ENCODE peak calls at places on chromosome 2, in eight cellular contexts. One of them, this sample, is unnamed.

GRCh38 chr2:138829326-138829725 is 49.1 kb upstream of the NXPH2 start:
- DNase-seq in memory B cell: peak
- DNase-seq in NB4: peak
- DNase-seq in NCI-H748 treated with DMSO at 0.1 percent for 48 hours: peak
- DNase-seq in endothelial cell of umbilical vein: peak
- DNase-seq in cardiac fibroblast: peak
- DNase-seq in natural killer cell: no peak
- DNase-seq in T-helper 1 cell: no peak
- DNase-seq in this sample: no peak

GRCh38 chr2:226030369-226031077 is 631.0 kb downstream of the NYAP2 start:
- DNase-seq in memory B cell: no peak
- DNase-seq in natural killer cell: no peak
- DNase-seq in NB4: peak
- DNase-seq in T-helper 1 cell: no peak
- DNase-seq in cardiac fibroblast: no peak
- DNase-seq in endothelial cell of umbilical vein: no peak
- DNase-seq in NCI-H748 treated with DMSO at 0.1 percent for 48 hours: no peak
- DNase-seq in this sample: no peak

GRCh38 chr2:240561325-240561971 is 1.3 kb downstream of the DUSP28 start:
- DNase-seq in T-helper 1 cell: no peak
- DNase-seq in memory B cell: no peak
- DNase-seq in NB4: peak
- DNase-seq in natural killer cell: no peak
- DNase-seq in cardiac fibroblast: peak
- DNase-seq in endothelial cell of umbilical vein: peak
- DNase-seq in NCI-H748 treated with DMSO at 0.1 percent for 48 hours: no peak
- DNase-seq in this sample: no peak

GRCh38 chr2:30208453-30208852 is 22.9 kb upstream of the LBH start:
- DNase-seq in memory B cell: peak
- DNase-seq in NCI-H748 treated with DMSO at 0.1 percent for 48 hours: no peak
- DNase-seq in T-helper 1 cell: peak
- DNase-seq in cardiac fibroblast: peak
- DNase-seq in endothelial cell of umbilical vein: peak
- DNase-seq in natural killer cell: no peak
- DNase-seq in NB4: peak
- DNase-seq in this sample: no peak

GRCh38 chr2:118169359-118170005 is 81.2 kb downstream of the INSIG2 start:
- DNase-seq in T-helper 1 cell: no peak
- DNase-seq in memory B cell: no peak
- DNase-seq in cardiac fibroblast: no peak
- DNase-seq in endothelial cell of umbilical vein: no peak
- DNase-seq in NB4: no peak
- DNase-seq in natural killer cell: no peak
- DNase-seq in NCI-H748 treated with DMSO at 0.1 percent for 48 hours: no peak
- DNase-seq in this sample: no peak

GRCh38 chr2:239075918-239076727 is 228.2 kb downstream of the TWIST2 start:
- DNase-seq in NB4: no peak
- DNase-seq in T-helper 1 cell: no peak
- DNase-seq in NCI-H748 treated with DMSO at 0.1 percent for 48 hours: no peak
- DNase-seq in cardiac fibroblast: no peak
- DNase-seq in endothelial cell of umbilical vein: no peak
- DNase-seq in memory B cell: no peak
- DNase-seq in natural killer cell: no peak
- DNase-seq in this sample: no peak

GRCh38 chr2:28608061-28608828 is 112.4 kb downstream of the PLB1 start:
- DNase-seq in endothelial cell of umbilical vein: no peak
- DNase-seq in cardiac fibroblast: no peak
- DNase-seq in NCI-H748 treated with DMSO at 0.1 percent for 48 hours: no peak
- DNase-seq in memory B cell: no peak
- DNase-seq in natural killer cell: no peak
- DNase-seq in T-helper 1 cell: no peak
- DNase-seq in NB4: no peak
- DNase-seq in this sample: no peak

GRCh38 chr2:160334028-160334729 is 134.1 kb upstream of the ITGB6 start:
- DNase-seq in NB4: no peak
- DNase-seq in memory B cell: no peak
- DNase-seq in cardiac fibroblast: peak
- DNase-seq in NCI-H748 treated with DMSO at 0.1 percent for 48 hours: no peak
- DNase-seq in T-helper 1 cell: no peak
- DNase-seq in natural killer cell: no peak
- DNase-seq in endothelial cell of umbilical vein: peak
- DNase-seq in this sample: no peak

GRCh38 chr2:201129044-201129505 is 13.1 kb downstream of the CFLAR start:
- DNase-seq in NB4: peak
- DNase-seq in NCI-H748 treated with DMSO at 0.1 percent for 48 hours: no peak
- DNase-seq in natural killer cell: no peak
- DNase-seq in cardiac fibroblast: peak
- DNase-seq in endothelial cell of umbilical vein: peak
- DNase-seq in memory B cell: no peak
- DNase-seq in T-helper 1 cell: no peak
- DNase-seq in this sample: no peak

GRCh38 chr2:211899871-211900482 is 638.6 kb downstream of the ERBB4 start:
- DNase-seq in natural killer cell: no peak
- DNase-seq in T-helper 1 cell: no peak
- DNase-seq in NB4: no peak
- DNase-seq in NCI-H748 treated with DMSO at 0.1 percent for 48 hours: peak
- DNase-seq in cardiac fibroblast: no peak
- DNase-seq in memory B cell: no peak
- DNase-seq in endothelial cell of umbilical vein: peak
- DNase-seq in this sample: no peak

GRCh38 chr2:129738799-129739198 is 240.7 kb upstream of the RAB6C start:
- DNase-seq in NCI-H748 treated with DMSO at 0.1 percent for 48 hours: no peak
- DNase-seq in T-helper 1 cell: no peak
- DNase-seq in endothelial cell of umbilical vein: no peak
- DNase-seq in cardiac fibroblast: no peak
- DNase-seq in NB4: no peak
- DNase-seq in memory B cell: no peak
- DNase-seq in natural killer cell: no peak
- DNase-seq in this sample: no peak

GRCh38 chr2:190722825-190723224 is 73.9 kb downstream of the NAB1 start:
- DNase-seq in T-helper 1 cell: no peak
- DNase-seq in endothelial cell of umbilical vein: no peak
- DNase-seq in cardiac fibroblast: peak
- DNase-seq in memory B cell: no peak
- DNase-seq in NCI-H748 treated with DMSO at 0.1 percent for 48 hours: no peak
- DNase-seq in NB4: no peak
- DNase-seq in natural killer cell: no peak
- DNase-seq in this sample: no peak

GRCh38 chr2:236169151-236169721 is 1.1 kb upstream of the GBX2 start:
- DNase-seq in endothelial cell of umbilical vein: peak
- DNase-seq in memory B cell: no peak
- DNase-seq in NB4: no peak
- DNase-seq in T-helper 1 cell: no peak
- DNase-seq in cardiac fibroblast: no peak
- DNase-seq in NCI-H748 treated with DMSO at 0.1 percent for 48 hours: peak
- DNase-seq in natural killer cell: no peak
- DNase-seq in this sample: no peak

GRCh38 chr2:184879671-184880070 is 281.3 kb downstream of the ZNF804A start:
- DNase-seq in memory B cell: no peak
- DNase-seq in cardiac fibroblast: peak
- DNase-seq in endothelial cell of umbilical vein: no peak
- DNase-seq in natural killer cell: no peak
- DNase-seq in T-helper 1 cell: no peak
- DNase-seq in NCI-H748 treated with DMSO at 0.1 percent for 48 hours: no peak
- DNase-seq in NB4: no peak
- DNase-seq in this sample: no peak

This sample was measured in NCI-H2081 treated with DMSO at 0.1 percent for 48 hours.